ENCODE peak calls at places on chromosome 15, in five cellular contexts. Z, K, H, B and F are unnamed samples.

GRCh38 chr15:77621847-77622211 is 10.9 kb downstream of the LINGO1 start:
- DNase-seq in Z (no peak), K (no peak), H (no peak), B (no peak), F (no peak)

GRCh38 chr15:52228928-52229327 is 37.7 kb upstream of the GNB5 start:
- DNase-seq in Z (no peak), K (no peak), H (no peak), B (no peak), F (no peak)

GRCh38 chr15:91572110-91572509 is 281.4 kb upstream of the SLCO3A1 start:
- DNase-seq in Z (peak; percentile 65), K (no peak), H (no peak), B (no peak), F (no peak)

GRCh38 chr15:50280271-50280670 is 14.7 kb upstream of the HDC start:
- DNase-seq in Z (no peak), K (no peak), H (no peak), B (no peak), F (no peak)

GRCh38 chr15:89163271-89164055 is 57.9 kb downstream of the RLBP1 start:
- DNase-seq in Z (no peak), K (no peak), H (no peak), B (no peak), F (no peak)

GRCh38 chr15:67091073-67091965 is 25.9 kb downstream of the SMAD3 start:
- DNase-seq in Z (peak; percentile 89), K (peak; percentile 64), H (peak; percentile 62), B (no peak), F (peak; percentile 69)

GRCh38 chr15:63502843-63503738 is 1.3 kb upstream of the USP3 start:
- DNase-seq in Z (peak; percentile 95), K (peak; percentile 68), H (peak; percentile 52), B (peak; percentile 49), F (peak; percentile 98)

GRCh38 chr15:52822475-52822874 is 32.3 kb upstream of the ONECUT1 start:
- DNase-seq in Z (no peak), K (no peak), H (no peak), B (no peak), F (peak; percentile 51)

GRCh38 chr15:68311464-68311835 is 33.9 kb downstream of the FEM1B start:
- DNase-seq in Z (no peak), K (no peak), H (no peak), B (no peak), F (no peak)

GRCh38 chr15:52179278-52180195 is 11.7 kb downstream of the GNB5 start:
- DNase-seq in Z (peak; percentile 85), K (peak; percentile 95), H (peak; percentile 84), B (peak; percentile 64), F (peak; percentile 89)

GRCh38 chr15:64582202-64582601 is 121.8 kb downstream of the ZNF609 start:
- DNase-seq in Z (no peak), K (no peak), H (no peak), B (no peak), F (no peak)

GRCh38 chr15:100926971-100927756 is 8.0 kb downstream of the LRRK1 start:
- DNase-seq in Z (no peak), K (no peak), H (no peak), B (no peak), F (no peak)

GRCh38 chr15:98126326-98127090 is 166.0 kb downstream of the ARRDC4 start:
- DNase-seq in Z (no peak), K (no peak), H (no peak), B (no peak), F (no peak)

GRCh38 chr15:58545307-58546065 is 113.7 kb downstream of the LIPC start:
- DNase-seq in Z (no peak), K (no peak), H (peak; percentile 7), B (no peak), F (no peak)